ENCODE peak calls at places on chromosomes 16 and 17, in four cellular contexts. G is tibial artery, U is esophagus squamous epithelium, L is AG09309. T is an unnamed sample.

GRCh38 chr17:75763613-75764416 is 1.2 kb downstream of the GALK1 start:
- DNase-seq in G (no peak), U (no peak), L (no peak), T (no peak)

GRCh38 chr16:63217011-63217410 is 1180.8 kb upstream of the CDH8 start:
- DNase-seq in G (no peak), U (no peak), L (no peak), T (no peak)

GRCh38 chr17:33519692-33520091 is 226.6 kb upstream of the ASIC2 start:
- DNase-seq in G (no peak), U (no peak), L (no peak), T (no peak)

GRCh38 chr17:74274060-74274702 is at the start of gene DNAI2:
- DNase-seq in G (no peak), U (no peak), L (no peak), T (no peak)

GRCh38 chr16:67431077-67431804 is at the start of gene HSD11B2:
- DNase-seq in G (no peak), U (no peak), L (no peak), T (peak)

GRCh38 chr16:72875291-72876036 is 172.5 kb downstream of the ZFHX3 start:
- DNase-seq in G (no peak), U (no peak), L (no peak), T (no peak)

GRCh38 chr16:66728117-66728787 is 23.2 kb downstream of the DYNC1LI2 start:
- DNase-seq in G (no peak), U (no peak), L (peak), T (peak)

GRCh38 chr17:58504826-58505351 is 9.5 kb downstream of the MTMR4 start:
- DNase-seq in G (peak), U (no peak), L (no peak), T (no peak)

GRCh38 chr16:77784441-77785356 is 3.7 kb upstream of the VAT1L start:
- DNase-seq in G (no peak), U (no peak), L (no peak), T (no peak)

GRCh38 chr16:4566144-4566543 is 10.0 kb downstream of the C16orf96 start:
- DNase-seq in G (no peak), U (no peak), L (no peak), T (no peak)

GRCh38 chr17:57823469-57824401 is 26.1 kb downstream of the MRPS23 start:
- DNase-seq in G (no peak), U (no peak), L (no peak), T (peak)

GRCh38 chr16:68273896-68274295 is 9.6 kb downstream of the SLC7A6 start:
- DNase-seq in G (no peak), U (no peak), L (no peak), T (no peak)

GRCh38 chr16:86343111-86343642 is 167.2 kb upstream of the FOXF1 start:
- DNase-seq in G (peak), U (no peak), L (no peak), T (peak)

GRCh38 chr16:49701867-49702494 is 153.9 kb downstream of the ZNF423 start:
- DNase-seq in G (peak), U (no peak), L (peak), T (peak)

GRCh38 chr17:5481451-5481850 is 4.5 kb downstream of the DERL2 start:
- DNase-seq in G (no peak), U (no peak), L (no peak), T (no peak)

GRCh38 chr17:47726796-47727703 is 6.0 kb upstream of the TBX21 start:
- DNase-seq in G (no peak), U (no peak), L (no peak), T (no peak)

GRCh38 chr17:38574712-38575111 is 31.0 kb downstream of the SRCIN1 start:
- DNase-seq in G (no peak), U (no peak), L (no peak), T (no peak)

GRCh38 chr16:87066695-87067556 is 250.3 kb downstream of the C16orf95 start:
- DNase-seq in G (no peak), U (no peak), L (no peak), T (no peak)

GRCh38 chr16:7313170-7313569 is 19.5 kb upstream of the RBFOX1 start:
- DNase-seq in G (no peak), U (no peak), L (no peak), T (no peak)

GRCh38 chr17:8798176-8799000 is 777 bp downstream of the MFSD6L start:
- DNase-seq in G (no peak), U (no peak), L (no peak), T (no peak)

GRCh38 chr17:14297161-14297851 is 3.6 kb upstream of the HS3ST3B1 start:
- DNase-seq in G (no peak), U (no peak), L (no peak), T (peak)

DNA sequence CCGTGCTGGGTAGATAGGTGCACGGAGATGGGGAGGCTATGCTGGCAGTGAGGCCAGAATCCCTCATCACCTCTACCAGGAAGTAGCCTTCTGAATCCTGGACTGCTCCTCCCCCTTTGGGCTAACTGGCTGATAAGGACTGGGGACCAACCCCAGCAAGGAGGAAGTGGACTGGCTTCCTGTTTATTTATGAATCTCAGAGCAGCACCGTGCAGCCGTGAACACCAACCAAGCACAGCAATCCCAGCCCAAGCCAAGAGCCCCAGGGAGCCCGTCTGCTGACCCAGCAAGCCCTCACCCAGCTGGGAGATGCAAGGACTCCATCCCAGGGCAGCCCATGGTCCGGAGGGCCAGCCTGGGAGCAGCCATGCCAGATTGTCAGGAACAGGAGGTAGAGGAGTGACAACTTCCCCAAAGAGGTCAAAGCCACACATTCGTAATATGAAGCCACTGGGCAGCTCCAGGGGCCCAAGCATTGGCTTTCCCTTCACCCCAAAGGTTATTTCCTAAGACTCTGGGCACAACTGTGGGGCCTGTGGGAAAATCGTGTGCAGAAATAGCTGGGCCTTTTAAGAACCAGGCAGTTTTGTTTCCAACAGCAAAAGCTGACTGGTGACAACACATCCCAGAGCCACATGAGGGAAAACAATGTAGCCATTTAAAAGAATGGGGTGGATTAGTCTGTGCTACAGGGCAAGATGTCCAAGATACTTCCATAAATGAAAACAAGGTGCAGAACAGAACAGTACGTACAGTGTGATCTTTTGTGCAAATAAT is 23.9 kb downstream of the PHB1 start:
- DNase-seq in G (peak), U (no peak), L (no peak), T (no peak)
- H3K4me3 ChIP-seq in G (no peak), U (no peak), L (no peak), T (no peak)

GRCh38 chr16:83215417-83216001 is 588.7 kb downstream of the CDH13 start:
- DNase-seq in G (no peak), U (no peak), L (no peak), T (no peak)

GRCh38 chr16:83214671-83215070 is 587.9 kb downstream of the CDH13 start:
- DNase-seq in G (no peak), U (no peak), L (no peak), T (no peak)

GRCh38 chr16:83224642-83225041 is 583.1 kb upstream of the HSBP1 start:
- DNase-seq in G (no peak), U (no peak), L (no peak), T (no peak)

GRCh38 chr16:83219285-83219684 is 588.5 kb upstream of the HSBP1 start:
- DNase-seq in G (no peak), U (no peak), L (no peak), T (no peak)
- TF ChIP-seq CTCF in G (no peak), U (no peak), L (no peak), T (no peak)

GRCh38 chr16:89761304-89761922 is 40.1 kb downstream of the ZNF276 start:
- DNase-seq in G (no peak), U (no peak), L (no peak), T (no peak)
- H3K4me3 ChIP-seq in G (no peak), U (no peak), L (no peak), T (no peak)

GRCh38 chr16:74305286-74305685 is 8.7 kb downstream of the PSMD7 start:
- DNase-seq in G (no peak), U (no peak), L (no peak), T (no peak)

GRCh38 chr16:74315059-74315458 is 18.4 kb downstream of the PSMD7 start:
- DNase-seq in G (no peak), U (no peak), L (no peak), T (no peak)

GRCh38 chr16:74305978-74306784 is 9.6 kb downstream of the PSMD7 start:
- DNase-seq in G (no peak), U (no peak), L (no peak), T (no peak)

GRCh38 chr16:74307383-74307782 is 10.8 kb downstream of the PSMD7 start:
- DNase-seq in G (no peak), U (no peak), L (no peak), T (no peak)

GRCh38 chr16:74309789-74310781 is 13.5 kb downstream of the PSMD7 start:
- DNase-seq in G (no peak), U (no peak), L (peak), T (peak)
- TF ChIP-seq CTCF in G (peak), U (peak), L (peak), T (peak)

DNA sequence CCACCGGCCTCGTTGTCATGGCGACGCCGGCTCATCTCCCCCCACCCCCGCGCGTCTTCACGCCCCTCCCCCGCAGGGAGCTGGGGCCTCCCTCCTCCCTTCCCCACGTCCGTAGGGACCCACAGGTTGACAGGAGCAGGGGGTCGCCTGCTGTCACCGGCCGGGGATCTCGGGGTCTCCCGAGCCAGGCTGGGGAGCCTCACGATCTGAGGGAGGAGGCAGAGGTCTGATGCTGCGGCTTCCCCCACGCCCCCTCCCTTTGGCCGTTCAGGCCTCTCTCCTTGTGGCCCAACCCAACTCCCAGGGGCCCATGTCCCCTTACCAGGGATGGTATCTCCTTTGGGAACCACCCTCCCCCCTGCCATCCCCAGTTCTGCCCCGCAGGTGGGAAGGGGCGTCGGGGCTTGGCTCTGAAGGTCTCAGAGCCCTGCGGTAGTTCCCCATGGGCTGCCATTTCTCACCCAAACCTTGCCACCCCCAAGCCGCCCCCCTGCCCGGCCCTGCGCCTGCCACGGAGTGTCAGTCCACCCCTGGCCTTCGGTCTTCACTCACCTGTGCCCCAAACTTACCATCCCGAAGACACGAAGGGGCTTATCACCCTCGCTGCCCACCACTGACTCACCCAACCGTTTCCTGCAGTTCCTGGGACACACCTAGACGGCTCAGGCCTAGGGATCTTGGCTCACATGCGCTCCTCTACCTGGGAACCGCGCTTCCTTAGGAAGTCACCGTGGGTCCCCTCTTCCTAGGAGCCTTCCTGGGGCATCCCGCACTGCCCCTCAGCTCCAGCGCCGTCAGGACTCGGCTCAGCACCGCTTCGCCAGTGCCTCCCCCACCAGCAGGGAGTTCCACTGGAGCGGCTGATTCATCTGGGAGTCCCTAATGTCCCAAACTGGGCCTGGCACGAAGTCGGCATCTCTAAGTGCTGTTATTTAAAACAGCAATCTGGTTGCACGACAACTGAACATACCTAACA is 966 bp upstream of the DOC2A start:
- DNase-seq in G (no peak), U (no peak), L (no peak), T (no peak)
- H3K4me3 ChIP-seq in G (peak), U (peak), L (peak), T (no peak)